ENCODE peak calls at places on chromosome 7, in seven cellular contexts. Q is Peyer's patch, E is adrenal gland, I is ovary, W is uterus, Y is A549, U is breast epithelium. X is an unnamed sample. For H3K4me1, the result is how much of the 10 kb centered on the place peaks cover.

GRCh38 chr7:112069879-112070321 is 136.3 kb downstream of the DOCK4 start:
- DNase-seq in Y (no peak), I (no peak), U (no peak), W (no peak), E (no peak), Q (no peak), X (no peak)

GRCh38 chr7:134660961-134661376 is 14.3 kb downstream of the BPGM start:
- DNase-seq in I (no peak), Q (no peak), Y (no peak), U (no peak), E (no peak), W (no peak), X (no peak)

GRCh38 chr7:159067870-159068787 is 76.5 kb downstream of the VIPR2 start:
- DNase-seq in W (peak), U (no peak), I (peak), Y (no peak), Q (no peak), E (peak), X (no peak)

GRCh38 chr7:142939226-142939910 is at the start of gene LLCFC1:
- DNase-seq in Y (peak), W (no peak), E (no peak), Q (no peak), U (no peak), I (no peak), X (no peak)

GRCh38 chr7:121273467-121274167 is 55.2 kb upstream of the WNT16 start:
- DNase-seq in U (no peak), Q (no peak), Y (no peak), E (no peak), W (no peak), I (no peak), X (no peak)

GRCh38 chr7:51123322-51124021 is 193.1 kb downstream of the COBL start:
- DNase-seq in W (no peak), E (peak), I (no peak), Q (no peak), Y (peak), U (peak), X (no peak)

GRCh38 chr7:6623589-6624245 is 8.3 kb downstream of the ZNF853 start:
- DNase-seq in I (no peak), U (no peak), W (no peak), E (no peak), Q (peak), Y (no peak), X (no peak)

GRCh38 chr7:81079736-81080135 is 160.9 kb upstream of the SEMA3C start:
- DNase-seq in W (no peak), I (no peak), E (no peak), Q (no peak), U (no peak), Y (no peak), X (no peak)

GRCh38 chr7:69434350-69434749 is 163.9 kb upstream of the AUTS2 start:
- DNase-seq in E (no peak), I (no peak), U (no peak), Y (no peak), W (no peak), Q (no peak), X (no peak)

GRCh38 chr7:46071076-46071475 is 150.0 kb upstream of the IGFBP3 start:
- DNase-seq in I (no peak), U (no peak), W (no peak), Q (no peak), E (no peak), Y (no peak), X (no peak)

GRCh38 chr7:6155596-6155995 is 116.8 kb downstream of the CYTH3 start:
- DNase-seq in Y (no peak), E (peak), Q (no peak), I (no peak), W (no peak), U (no peak), X (no peak)

GRCh38 chr7:35717516-35717915 is 22.6 kb upstream of the HERPUD2 start:
- DNase-seq in W (no peak), U (no peak), E (no peak), I (no peak), Q (no peak), Y (no peak), X (no peak)

GRCh38 chr7:1950623-1951523 is 280.8 kb downstream of the ELFN1 start:
- DNase-seq in I (no peak), E (peak), Q (no peak), Y (no peak), U (no peak), W (no peak), X (peak)

GRCh38 chr7:1040790-1041189 is 3.6 kb upstream of the GPR146 start:
- DNase-seq in E (no peak), U (no peak), Q (no peak), W (peak), I (peak), Y (no peak), X (peak)

GRCh38 chr7:74292757-74293576 is 3.8 kb downstream of the CLIP2 start:
- DNase-seq in Q (no peak), E (no peak), I (no peak), U (no peak), Y (peak), W (no peak), X (no peak)
- H3K4me1 ChIP-seq in Q (half or more), E (under half), I (under half), U (under half), Y (under half), W (under half), X (half or more)

DNA sequence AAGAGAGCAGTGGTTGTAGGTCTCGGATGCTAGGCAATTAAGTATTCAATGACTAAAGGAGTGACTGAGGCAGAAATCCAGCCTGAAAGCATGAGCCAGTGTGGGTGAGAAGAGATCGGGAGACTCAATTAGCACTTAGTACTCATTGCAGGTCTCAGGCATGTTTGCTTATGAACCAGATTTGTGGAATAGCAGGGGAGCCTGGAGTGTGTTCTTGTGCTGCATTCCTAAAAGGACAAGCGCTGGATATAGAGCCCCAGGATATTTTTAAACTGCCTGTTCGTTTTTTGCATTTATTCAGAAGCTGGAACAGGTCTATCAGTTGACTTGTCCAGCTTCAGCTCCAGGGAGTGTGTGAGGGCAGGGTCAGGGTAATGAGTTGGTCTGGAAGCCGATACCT is 120.2 kb downstream of the BMPER start:
- DNase-seq in E (no peak), I (no peak), Q (no peak), W (no peak), U (no peak), Y (no peak), X (no peak)
- TF ChIP-seq POLR2A in E (no peak), I (no peak), Q (no peak), W (no peak), U (no peak), Y (no peak), X (no peak)

GRCh38 chr7:157375410-157375809 is 38.6 kb downstream of the DNAJB6 start:
- DNase-seq in Y (no peak), I (no peak), E (no peak), U (no peak), W (no peak), Q (no peak), X (no peak)

GRCh38 chr7:157380416-157380815 is 43.6 kb downstream of the DNAJB6 start:
- DNase-seq in I (no peak), Q (no peak), W (no peak), U (no peak), E (no peak), Y (no peak), X (no peak)

GRCh38 chr7:157378390-157378789 is 41.6 kb downstream of the DNAJB6 start:
- DNase-seq in Y (no peak), I (no peak), Q (no peak), W (no peak), U (no peak), E (no peak), X (no peak)

GRCh38 chr7:157377436-157378124 is 40.8 kb downstream of the DNAJB6 start:
- DNase-seq in W (no peak), Y (no peak), Q (no peak), I (no peak), U (no peak), E (no peak), X (no peak)

GRCh38 chr7:157379493-157379892 is 42.7 kb downstream of the DNAJB6 start:
- DNase-seq in E (no peak), W (no peak), Q (no peak), I (no peak), U (no peak), Y (no peak), X (no peak)
- H3K4me1 ChIP-seq in E (under half), W (under half), Q (under half), I (under half), U (under half), Y (under half), X (under half)

DNA sequence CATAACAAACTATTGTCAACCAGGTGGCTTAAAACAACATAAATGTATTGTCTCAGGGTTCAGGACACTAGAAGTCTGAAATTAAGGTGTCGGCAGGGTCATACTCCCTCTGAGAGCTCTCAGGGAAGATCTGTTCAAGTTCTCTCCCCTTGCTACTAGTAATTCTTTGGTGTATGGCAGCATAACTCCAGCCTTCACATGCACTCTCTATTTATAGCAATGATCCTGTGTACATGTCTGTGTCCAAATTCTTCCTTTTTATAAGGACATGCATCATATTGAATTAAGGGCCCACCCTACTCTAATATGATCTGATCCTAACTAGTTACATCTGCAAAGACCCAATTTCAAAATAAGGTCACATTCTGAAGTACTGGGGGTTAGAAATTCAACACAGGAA is 27.2 kb downstream of the CACNA2D1 start:
- DNase-seq in W (no peak), U (no peak), E (no peak), Y (no peak), I (no peak), Q (no peak), X (no peak)
- TF ChIP-seq POLR2A in W (no peak), U (no peak), E (no peak), Y (no peak), I (no peak), Q (no peak), X (no peak)

GRCh38 chr7:23469150-23469960 is 936 bp downstream of the IGF2BP3 start:
- DNase-seq in U (no peak), W (no peak), E (no peak), Y (peak), I (no peak), Q (no peak), X (peak)

GRCh38 chr7:23469961-23470250 is 385 bp downstream of the IGF2BP3 start:
- DNase-seq in Y (peak), W (no peak), U (no peak), Q (no peak), I (no peak), E (no peak), X (no peak)

GRCh38 chr7:23471090-23471859 is 984 bp upstream of the IGF2BP3 start:
- DNase-seq in Q (no peak), W (no peak), E (no peak), I (no peak), U (no peak), Y (peak), X (peak)

GRCh38 chr7:23472046-23472445 is 1.8 kb upstream of the IGF2BP3 start:
- DNase-seq in I (no peak), U (no peak), Y (no peak), Q (no peak), W (no peak), E (no peak), X (no peak)

GRCh38 chr7:23470290-23471089 is at the start of gene IGF2BP3:
- DNase-seq in W (no peak), Q (no peak), E (no peak), U (no peak), I (no peak), Y (peak), X (peak)
- H3K4me1 ChIP-seq in W (under half), Q (half or more), E (under half), U (under half), I (under half), Y (under half), X (under half)

GRCh38 chr7:107044347-107045194 is at the start of gene PRKAR2B:
- DNase-seq in I (peak), Q (peak), Y (peak), E (peak), W (peak), U (peak), X (peak)
- TF ChIP-seq POLR2A in I (peak), Q (peak), Y (no peak), E (peak), W (no peak), U (no peak), X (no peak)